ENCODE peak calls at places on chromosomes 1 and 21, in five cellular contexts. Q is endodermal cell; M is effector memory CD4-positive, alpha-beta T cell; V is pancreas; Z is psoas muscle. N is an unnamed sample. For H3K9me3, the result is how much of the 10 kb centered on the place peaks cover.

GRCh38 chr1:1068374-1069060 is 5.6 kb downstream of the RNF223 start:
- DNase-seq in Q (peak), M (peak), V (peak), Z (no peak), N (peak)

GRCh38 chr1:191174298-191174697 is 696.6 kb upstream of the BRINP3 start:
- DNase-seq in Z (no peak), V (no peak), Q (no peak), M (no peak), N (peak)

GRCh38 chr1:64864018-64864945 is 102.1 kb downstream of the JAK1 start:
- DNase-seq in Z (peak), M (peak), V (peak), Q (no peak), N (peak)

GRCh38 chr1:233326995-233327937 is at the start of gene MAP3K21:
- DNase-seq in Z (peak), Q (peak), M (peak), V (peak), N (peak)

GRCh38 chr1:9659328-9659727 is 7.8 kb downstream of the PIK3CD start:
- DNase-seq in V (no peak), Q (no peak), M (no peak), Z (no peak), N (no peak)

GRCh38 chr1:2592672-2593071 is 6.1 kb downstream of the PRXL2B start:
- DNase-seq in Q (no peak), Z (no peak), V (no peak), M (no peak), N (no peak)

GRCh38 chr1:181789395-181789794 is 272.1 kb downstream of the ZNF648 start:
- DNase-seq in V (no peak), Q (no peak), M (no peak), Z (no peak), N (no peak)

GRCh38 chr1:84634536-84635205 is 55.6 kb downstream of the SSX2IP start:
- DNase-seq in Q (no peak), Z (no peak), M (no peak), V (no peak), N (no peak)

GRCh38 chr1:145946477-145946986 is 11.3 kb downstream of the LIX1L start:
- DNase-seq in Q (no peak), V (no peak), M (no peak), Z (no peak), N (no peak)

GRCh38 chr1:53048960-53049573 is 12.9 kb upstream of the PODN start:
- DNase-seq in Z (no peak), V (no peak), M (no peak), Q (no peak), N (no peak)

GRCh38 chr1:155970531-155971167 is 7.7 kb downstream of the ARHGEF2 start:
- DNase-seq in V (peak), Q (no peak), M (no peak), Z (peak), N (peak)

GRCh38 chr1:17790383-17791054 is 35.4 kb downstream of the ACTL8 start:
- DNase-seq in Z (no peak), V (no peak), M (no peak), Q (peak), N (no peak)

GRCh38 chr1:61087574-61087973 is 5.2 kb downstream of the NFIA start:
- DNase-seq in M (no peak), V (no peak), Q (no peak), Z (peak), N (no peak)

GRCh38 chr1:23865543-23865930 is 2.6 kb downstream of the FUCA1 start:
- DNase-seq in V (peak), Z (no peak), M (no peak), Q (no peak), N (peak)

GRCh38 chr1:41495171-41495948 is 10.9 kb upstream of the EDN2 start:
- DNase-seq in Q (peak), V (no peak), M (no peak), Z (peak), N (no peak)

GRCh38 chr1:201016211-201016651 is 7.3 kb downstream of the KIF21B start:
- DNase-seq in Q (peak), V (no peak), M (no peak), Z (no peak), N (no peak)

GRCh38 chr1:210129759-210130158 is 102.8 kb upstream of the SERTAD4 start:
- DNase-seq in M (no peak), V (no peak), Q (no peak), Z (no peak), N (no peak)

GRCh38 chr21:14012409-14012808 is 198.3 kb downstream of the LIPI start:
- DNase-seq in Z (peak), Q (no peak), M (no peak), V (no peak), N (no peak)
- H3K9me3 ChIP-seq in Z (under half), Q (under half), M (under half), V (under half), N (under half)

DNA sequence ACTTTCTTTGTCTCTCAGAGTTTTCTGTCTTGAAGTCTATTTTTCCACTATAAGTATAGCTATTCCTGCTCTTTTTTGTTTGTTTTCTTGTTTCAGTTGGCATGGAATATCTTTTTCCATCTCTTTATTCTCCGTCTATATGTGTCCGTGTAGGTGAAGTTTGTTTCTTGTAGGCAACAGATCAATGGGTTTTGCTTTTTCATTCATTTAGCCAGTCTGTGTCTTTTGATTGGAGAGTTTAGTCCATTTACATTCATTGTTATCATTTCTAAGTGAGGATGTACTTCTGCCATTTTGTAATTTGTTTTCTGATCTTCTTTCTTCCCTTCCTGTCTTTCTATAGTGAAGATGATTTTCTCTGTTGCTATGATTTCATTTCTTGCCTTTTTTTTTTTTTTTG is 132.5 kb upstream of the GPR52 start:
- DNase-seq in Z (no peak), V (no peak), Q (no peak), M (no peak), N (no peak)
- H3K9me3 ChIP-seq in Z (under half), V (under half), Q (half or more), M (under half), N (under half)

DNA sequence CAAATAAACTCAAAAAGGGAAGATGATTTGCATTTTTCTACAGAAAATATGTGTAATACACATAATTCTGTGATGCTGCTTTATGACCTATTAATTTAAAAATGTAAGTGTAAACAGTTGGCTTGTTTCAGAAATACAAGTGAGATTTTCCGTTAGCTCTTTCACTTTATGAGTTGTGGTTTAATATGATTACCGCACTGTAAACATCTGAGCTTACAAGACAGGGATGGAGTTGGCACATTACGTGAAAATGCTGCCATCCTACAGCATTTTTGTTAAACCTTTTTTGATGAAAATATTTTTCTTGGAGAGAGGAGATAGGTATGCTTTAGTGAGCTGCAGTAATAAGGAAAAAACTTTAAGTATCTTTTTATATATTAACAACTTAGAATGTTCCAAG is 426.8 kb upstream of the ADAMTS5 start:
- DNase-seq in Z (no peak), M (no peak), V (no peak), Q (no peak), N (no peak)
- H3K9me3 ChIP-seq in Z (under half), M (under half), V (under half), Q (under half), N (under half)

GRCh38 chr1:5444365-5444890 is 547.8 kb downstream of the NPHP4 start:
- DNase-seq in V (no peak), Z (no peak), M (no peak), Q (no peak), N (no peak)

GRCh38 chr1:5448486-5448885 is 543.7 kb downstream of the NPHP4 start:
- DNase-seq in V (no peak), Q (peak), Z (no peak), M (peak), N (no peak)

GRCh38 chr1:5451671-5452070 is 540.6 kb downstream of the NPHP4 start:
- DNase-seq in V (no peak), M (no peak), Z (no peak), Q (no peak), N (no peak)

DNA sequence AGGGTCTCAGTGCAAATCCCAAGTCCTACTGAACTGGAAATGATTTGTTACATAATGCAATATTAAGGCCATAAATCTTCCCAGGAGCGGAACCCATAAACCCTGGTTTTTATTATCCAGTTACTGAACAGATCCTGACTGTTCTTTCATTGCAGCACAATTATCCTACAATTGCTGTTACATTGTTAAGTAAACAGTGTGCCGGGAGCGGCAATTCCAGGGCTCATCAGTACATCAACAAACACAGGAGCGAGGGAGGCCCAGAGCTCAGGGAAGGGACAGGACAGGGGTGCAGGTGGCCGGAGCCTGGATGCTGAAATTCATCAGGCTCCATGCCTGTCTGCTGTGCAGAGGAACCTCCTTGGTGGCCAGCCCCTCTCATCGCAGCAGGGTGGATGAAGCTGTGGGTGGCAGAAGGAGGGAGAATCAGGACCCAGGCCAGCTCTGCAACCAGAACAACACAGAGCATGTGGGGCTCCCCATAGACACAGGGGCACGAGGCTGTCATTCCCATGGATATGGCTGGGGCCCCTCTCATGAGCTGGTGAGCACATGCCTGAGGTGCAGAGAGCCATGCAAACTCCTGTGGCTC is 544.6 kb downstream of the NPHP4 start:
- DNase-seq in M (no peak), Z (no peak), Q (no peak), V (no peak), N (no peak)
- H3K9me3 ChIP-seq in M (under half), Z (under half), Q (under half), V (under half), N (under half)

GRCh38 chr1:152941037-152941700 is 5.8 kb upstream of the SPRR5 start:
- DNase-seq in Z (no peak), M (no peak), Q (no peak), V (no peak), N (no peak)

GRCh38 chr1:152942161-152942560 is 4.8 kb upstream of the SPRR5 start:
- DNase-seq in M (no peak), Z (no peak), Q (no peak), V (no peak), N (no peak)

GRCh38 chr1:152951711-152952110 is 4.7 kb downstream of the SPRR5 start:
- DNase-seq in V (no peak), M (no peak), Q (no peak), Z (no peak), N (no peak)

GRCh38 chr1:152946248-152946647 is 758 bp upstream of the SPRR5 start:
- DNase-seq in Z (no peak), M (no peak), V (no peak), Q (no peak), N (no peak)

GRCh38 chr1:152946651-152947256 is at the start of gene SPRR5:
- DNase-seq in M (no peak), Z (no peak), Q (no peak), V (no peak), N (no peak)
- H3K9me3 ChIP-seq in M (under half), Z (under half), Q (under half), V (under half), N (under half)

GRCh38 chr1:106480629-106481028 is 575.8 kb upstream of the PRMT6 start:
- DNase-seq in Q (no peak), V (no peak), M (no peak), Z (no peak), N (no peak)
- H3K9me3 ChIP-seq in Q (under half), V (under half), M (under half), Z (under half), N (under half)

DNA sequence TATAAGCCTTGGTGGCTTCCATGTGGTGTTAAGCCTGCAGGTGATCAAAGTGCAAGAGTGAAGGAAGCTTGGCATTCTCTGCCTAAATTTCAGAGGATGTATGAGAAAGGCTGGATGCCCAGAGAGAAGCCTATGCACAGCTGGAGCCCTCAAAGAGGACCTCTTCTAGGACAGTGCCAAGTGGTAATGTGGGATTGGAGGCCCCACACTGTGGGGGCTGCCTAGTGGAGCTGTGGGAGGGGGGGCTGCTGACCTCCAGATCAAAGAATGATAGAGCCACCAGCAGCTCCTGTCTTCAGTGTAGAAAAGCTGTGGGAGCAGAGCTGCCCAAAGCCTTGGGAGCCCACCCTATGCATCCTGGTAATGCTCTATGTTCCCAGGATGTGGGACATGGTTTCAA is 1512.7 kb upstream of the TPTE start:
- DNase-seq in V (no peak), M (no peak), Q (no peak), Z (no peak), N (no peak)
- H3K9me3 ChIP-seq in V (under half), M (under half), Q (half or more), Z (under half), N (under half)

DNA sequence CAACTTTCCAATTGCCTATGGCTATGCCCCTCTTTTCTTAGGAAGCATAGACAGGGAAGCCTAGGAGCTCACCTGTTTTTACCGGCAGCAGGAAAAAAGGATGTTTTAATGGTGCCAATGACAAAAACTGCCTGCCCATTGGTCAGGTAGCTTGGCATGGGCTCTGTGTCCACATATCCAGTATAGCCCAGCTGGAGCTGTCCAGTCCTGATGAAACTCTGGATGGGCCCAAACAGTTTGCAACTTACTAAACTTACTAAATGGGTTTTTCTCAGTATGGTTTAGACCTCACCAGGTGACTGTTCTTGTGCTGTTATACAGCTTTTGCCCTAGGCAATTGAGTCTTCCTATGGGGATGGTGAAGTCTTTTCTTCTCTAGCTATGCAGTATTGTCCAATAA is 711.2 kb downstream of the AMY1C start:
- DNase-seq in Z (no peak), Q (no peak), V (no peak), M (no peak), N (no peak)
- H3K9me3 ChIP-seq in Z (under half), Q (under half), V (under half), M (under half), N (under half)

DNA sequence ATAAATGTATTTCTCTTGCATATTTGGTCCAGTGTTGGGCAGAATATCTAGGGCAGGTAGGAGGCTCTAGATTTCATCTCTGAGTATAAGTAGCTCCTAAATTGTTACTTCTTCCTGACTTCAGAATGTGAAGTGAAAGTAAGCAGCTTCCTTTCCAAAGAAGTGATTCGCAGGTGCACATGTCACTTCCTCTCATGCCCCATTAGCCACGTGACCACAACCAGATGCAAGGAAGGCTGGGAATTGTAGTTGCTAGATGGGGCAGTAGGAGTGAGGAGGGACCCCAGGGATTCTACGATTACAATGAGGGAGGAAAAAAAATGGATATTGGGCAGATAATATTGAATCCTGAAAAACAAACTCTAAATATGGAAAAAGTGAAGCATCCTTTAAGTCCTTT is 113.2 kb upstream of the CYYR1 start:
- DNase-seq in V (no peak), Q (peak), Z (no peak), M (no peak), N (peak)
- H3K9me3 ChIP-seq in V (under half), Q (under half), Z (under half), M (under half), N (under half)

DNA sequence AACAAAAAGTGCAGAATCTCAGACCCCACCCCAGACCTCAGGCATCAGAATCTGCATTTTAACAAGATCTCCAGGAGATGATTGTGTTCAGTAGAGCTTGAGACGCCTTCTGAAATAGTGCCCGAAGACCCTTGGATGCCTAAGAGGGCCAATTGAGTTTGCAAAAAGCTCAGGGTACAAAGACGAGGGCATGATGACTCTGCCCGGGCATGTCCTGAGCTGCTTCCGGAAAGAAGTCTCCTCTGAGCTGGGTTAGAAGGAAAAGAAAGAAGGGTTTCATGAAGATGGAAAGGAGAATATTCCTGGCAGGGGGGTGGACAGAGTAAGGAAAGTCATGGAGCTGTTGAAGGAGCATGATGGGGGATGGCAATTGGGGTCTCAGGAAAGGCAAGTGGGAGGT is 246.1 kb upstream of the TMEM51 start:
- DNase-seq in M (no peak), Z (no peak), V (no peak), Q (no peak), N (no peak)
- H3K9me3 ChIP-seq in M (under half), Z (under half), V (under half), Q (under half), N (under half)

N was measured in MM.1S.